ENCODE peak calls at places on chromosomes 6 and 20, in four cellular contexts. One of them, this sample, is unnamed.

GRCh38 chr6:73631849-73632248 is 21.9 kb downstream of the SLC17A5 start:
- DNase-seq in GM12878: no peak
- DNase-seq in K562: no peak
- DNase-seq in HepG2: no peak
- DNase-seq in this sample: no peak

GRCh38 chr6:150038202-150038830 is 13.0 kb upstream of the RAET1L start:
- DNase-seq in GM12878: no peak
- DNase-seq in K562: no peak
- DNase-seq in HepG2: no peak
- DNase-seq in this sample: no peak

GRCh38 chr20:47286681-47287080 is 69.8 kb downstream of the ZMYND8 start:
- DNase-seq in GM12878: no peak
- DNase-seq in K562: no peak
- DNase-seq in HepG2: no peak
- DNase-seq in this sample: no peak

GRCh38 chr6:90284236-90284744 is 12.4 kb downstream of the BACH2 start:
- DNase-seq in GM12878: no peak
- DNase-seq in K562: peak
- DNase-seq in HepG2: no peak
- DNase-seq in this sample: peak

GRCh38 chr6:11346516-11346915 is 114.0 kb upstream of the NEDD9 start:
- DNase-seq in GM12878: peak
- DNase-seq in K562: no peak
- DNase-seq in HepG2: no peak
- DNase-seq in this sample: no peak

GRCh38 chr6:169575365-169575764 is 126.5 kb downstream of the WDR27 start:
- DNase-seq in GM12878: no peak
- DNase-seq in K562: no peak
- DNase-seq in HepG2: no peak
- DNase-seq in this sample: no peak

GRCh38 chr20:44780226-44780625 is 30.1 kb downstream of the RIMS4 start:
- DNase-seq in GM12878: no peak
- DNase-seq in K562: peak
- DNase-seq in HepG2: peak
- DNase-seq in this sample: peak

GRCh38 chr6:170262481-170263088 is 28.3 kb downstream of the DLL1 start:
- DNase-seq in GM12878: no peak
- DNase-seq in K562: no peak
- DNase-seq in HepG2: no peak
- DNase-seq in this sample: no peak

GRCh38 chr6:109424946-109425345 is 15.5 kb downstream of the PPIL6 start:
- DNase-seq in GM12878: no peak
- DNase-seq in K562: no peak
- DNase-seq in HepG2: no peak
- DNase-seq in this sample: no peak

DNA sequence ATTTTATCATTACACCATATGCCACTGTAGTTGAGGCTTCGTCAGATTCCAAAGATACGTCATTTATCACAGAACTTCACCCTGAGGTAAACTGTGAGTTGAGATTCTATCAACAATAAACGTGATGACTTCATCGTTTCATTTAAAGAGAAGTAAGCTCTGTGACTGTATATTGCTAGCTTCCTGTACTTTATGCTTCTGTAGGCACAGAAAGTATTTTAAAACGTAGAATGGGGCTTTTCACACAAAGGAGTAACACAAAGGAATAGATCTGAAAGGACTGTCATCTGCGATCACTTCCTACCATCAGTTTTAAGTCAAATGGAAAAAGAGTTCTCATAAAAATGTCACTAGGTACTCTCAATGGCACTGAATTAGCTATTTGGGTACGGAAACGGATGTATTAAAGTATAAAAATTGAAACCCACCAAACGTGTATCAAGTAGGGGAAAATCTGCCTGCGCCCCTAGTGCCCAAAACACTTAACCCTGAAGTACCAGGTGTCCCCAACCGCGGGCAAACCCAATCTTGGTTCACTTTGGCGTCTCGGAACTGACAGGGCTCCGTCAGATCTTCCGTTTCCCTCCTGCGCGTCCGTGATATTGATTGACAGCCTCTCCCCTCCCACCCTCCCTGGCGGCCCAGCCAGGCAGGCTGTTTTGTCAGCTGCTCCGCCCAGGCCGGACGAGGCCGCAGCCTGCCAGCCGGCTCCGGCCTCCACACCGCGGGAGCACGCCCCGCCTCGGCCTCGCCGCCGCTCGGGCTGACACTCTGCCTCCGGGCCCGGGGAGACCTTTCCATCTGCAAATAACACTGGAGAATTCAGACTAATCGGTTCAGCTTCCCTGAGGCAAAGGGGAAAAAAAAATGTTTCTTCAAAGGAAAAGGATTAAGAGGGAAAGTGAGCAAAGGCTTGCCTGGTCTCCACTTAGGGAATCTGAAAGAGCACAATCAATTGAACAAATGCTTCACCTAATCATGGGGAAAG is 234.7 kb upstream of the MCHR2 start:
- DNase-seq in GM12878: peak
- DNase-seq in K562: peak
- DNase-seq in HepG2: peak
- DNase-seq in this sample: peak
- TF ChIP-seq TARDBP in GM12878: no peak
- TF ChIP-seq TARDBP in K562: no peak
- TF ChIP-seq TARDBP in HepG2: no peak
- TF ChIP-seq TARDBP in this sample: no peak

GRCh38 chr20:3629893-3630292 is 33.3 kb downstream of the GFRA4 start:
- DNase-seq in GM12878: no peak
- DNase-seq in K562: no peak
- DNase-seq in HepG2: no peak
- DNase-seq in this sample: no peak

GRCh38 chr20:3628502-3629314 is 34.5 kb downstream of the GFRA4 start:
- DNase-seq in GM12878: no peak
- DNase-seq in K562: no peak
- DNase-seq in HepG2: peak
- DNase-seq in this sample: no peak

GRCh38 chr20:3631534-3631933 is 31.7 kb downstream of the GFRA4 start:
- DNase-seq in GM12878: no peak
- DNase-seq in K562: no peak
- DNase-seq in HepG2: no peak
- DNase-seq in this sample: no peak

GRCh38 chr20:3632311-3633004 is 30.7 kb downstream of the GFRA4 start:
- DNase-seq in GM12878: no peak
- DNase-seq in K562: no peak
- DNase-seq in HepG2: peak
- DNase-seq in this sample: no peak

DNA sequence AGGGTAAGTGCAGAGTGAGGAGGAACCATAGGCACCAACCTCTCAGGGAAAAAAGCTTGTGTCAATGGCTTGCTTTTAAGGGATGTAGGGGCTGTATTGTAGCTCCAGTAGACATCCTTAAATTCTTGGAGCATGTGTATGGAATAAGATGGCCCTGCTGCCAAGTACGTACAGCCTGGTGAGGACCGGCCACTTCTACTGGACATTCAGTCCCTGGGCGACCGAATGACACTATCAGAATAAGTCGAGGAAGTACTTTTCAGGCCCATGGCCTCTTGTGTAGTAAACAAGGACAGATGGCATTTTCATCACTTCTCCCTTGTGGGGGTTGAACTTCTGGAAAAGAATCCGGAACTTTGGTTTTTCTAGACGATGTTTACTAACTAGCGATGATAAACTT is 32.8 kb downstream of the GFRA4 start:
- DNase-seq in GM12878: no peak
- DNase-seq in K562: no peak
- DNase-seq in HepG2: no peak
- DNase-seq in this sample: no peak
- TF ChIP-seq FOXK2 in GM12878: no peak
- TF ChIP-seq FOXK2 in K562: no peak
- TF ChIP-seq FOXK2 in HepG2: no peak
- TF ChIP-seq FOXK2 in this sample: no peak

GRCh38 chr6:36150283-36150682 is 20.0 kb downstream of the MAPK13 start:
- DNase-seq in GM12878: no peak
- DNase-seq in K562: no peak
- DNase-seq in HepG2: no peak
- DNase-seq in this sample: no peak

GRCh38 chr6:36160147-36160760 is 29.9 kb downstream of the MAPK13 start:
- DNase-seq in GM12878: no peak
- DNase-seq in K562: no peak
- DNase-seq in HepG2: no peak
- DNase-seq in this sample: no peak

GRCh38 chr6:36149436-36149835 is 19.1 kb downstream of the MAPK13 start:
- DNase-seq in GM12878: no peak
- DNase-seq in K562: no peak
- DNase-seq in HepG2: no peak
- DNase-seq in this sample: no peak

GRCh38 chr6:36155662-36156061 is 25.3 kb downstream of the MAPK13 start:
- DNase-seq in GM12878: no peak
- DNase-seq in K562: no peak
- DNase-seq in HepG2: no peak
- DNase-seq in this sample: no peak

GRCh38 chr6:36154286-36154685 is 24.0 kb downstream of the MAPK13 start:
- DNase-seq in GM12878: no peak
- DNase-seq in K562: no peak
- DNase-seq in HepG2: no peak
- DNase-seq in this sample: no peak
- TF ChIP-seq TARDBP in GM12878: no peak
- TF ChIP-seq TARDBP in K562: no peak
- TF ChIP-seq TARDBP in HepG2: no peak
- TF ChIP-seq TARDBP in this sample: no peak

DNA sequence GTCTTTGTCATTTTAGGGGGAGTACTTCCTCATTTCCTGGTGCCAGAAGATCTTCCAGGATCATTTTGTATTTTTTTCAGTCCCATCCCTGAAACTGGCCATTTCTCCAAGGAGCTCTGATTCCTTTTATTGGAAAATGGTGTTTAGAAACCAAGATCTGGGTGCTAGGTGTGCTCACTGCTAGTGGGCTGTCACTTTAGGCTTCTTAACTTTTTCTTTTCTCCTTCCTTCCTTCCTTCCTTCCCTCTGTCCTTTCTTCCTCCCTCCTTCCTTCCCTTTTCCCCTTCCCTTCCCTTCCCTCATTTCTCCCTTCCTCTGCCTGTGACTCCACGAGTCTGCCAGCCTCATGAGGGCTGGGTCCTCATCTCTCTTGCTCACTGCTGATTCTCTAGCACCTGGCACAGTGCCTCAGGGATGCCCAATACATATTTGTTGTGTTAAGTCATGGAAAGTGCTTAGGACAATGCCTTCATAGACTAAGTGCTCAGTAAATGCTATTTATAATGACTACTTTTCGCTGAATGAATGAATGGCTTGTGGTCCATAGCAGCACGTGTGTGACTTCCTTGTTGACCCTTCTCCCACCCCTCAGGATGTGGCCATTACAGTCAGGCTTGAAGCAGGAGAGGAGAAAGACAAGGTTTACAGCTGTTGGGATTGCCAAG is 36.9 kb downstream of the APCDD1L start:
- DNase-seq in GM12878: no peak
- DNase-seq in K562: no peak
- DNase-seq in HepG2: no peak
- DNase-seq in this sample: no peak
- TF ChIP-seq FOXK2 in GM12878: no peak
- TF ChIP-seq FOXK2 in K562: no peak
- TF ChIP-seq FOXK2 in HepG2: no peak
- TF ChIP-seq FOXK2 in this sample: no peak

DNA sequence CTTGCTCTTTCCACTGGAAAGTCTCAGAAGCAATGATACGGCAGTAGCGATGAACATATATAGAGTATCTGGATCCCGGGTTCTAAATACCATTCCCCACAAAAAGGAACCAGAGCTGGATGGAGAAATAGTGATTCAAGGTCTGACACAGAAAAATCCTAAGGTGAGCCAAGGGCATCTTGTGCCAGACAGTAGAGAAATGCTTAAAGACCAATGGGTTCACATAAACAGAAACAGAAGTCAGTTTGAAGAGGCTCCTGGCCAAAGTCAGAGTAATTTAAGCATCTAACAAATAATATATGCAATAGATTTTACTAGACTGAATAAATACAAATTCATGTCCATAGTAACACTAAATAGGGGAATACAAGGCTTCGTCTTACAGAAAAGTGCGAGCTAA is 54.7 kb downstream of the RGS17 start:
- DNase-seq in GM12878: no peak
- DNase-seq in K562: no peak
- DNase-seq in HepG2: no peak
- DNase-seq in this sample: no peak
- TF ChIP-seq TARDBP in GM12878: no peak
- TF ChIP-seq TARDBP in K562: no peak
- TF ChIP-seq TARDBP in HepG2: no peak
- TF ChIP-seq TARDBP in this sample: no peak

DNA sequence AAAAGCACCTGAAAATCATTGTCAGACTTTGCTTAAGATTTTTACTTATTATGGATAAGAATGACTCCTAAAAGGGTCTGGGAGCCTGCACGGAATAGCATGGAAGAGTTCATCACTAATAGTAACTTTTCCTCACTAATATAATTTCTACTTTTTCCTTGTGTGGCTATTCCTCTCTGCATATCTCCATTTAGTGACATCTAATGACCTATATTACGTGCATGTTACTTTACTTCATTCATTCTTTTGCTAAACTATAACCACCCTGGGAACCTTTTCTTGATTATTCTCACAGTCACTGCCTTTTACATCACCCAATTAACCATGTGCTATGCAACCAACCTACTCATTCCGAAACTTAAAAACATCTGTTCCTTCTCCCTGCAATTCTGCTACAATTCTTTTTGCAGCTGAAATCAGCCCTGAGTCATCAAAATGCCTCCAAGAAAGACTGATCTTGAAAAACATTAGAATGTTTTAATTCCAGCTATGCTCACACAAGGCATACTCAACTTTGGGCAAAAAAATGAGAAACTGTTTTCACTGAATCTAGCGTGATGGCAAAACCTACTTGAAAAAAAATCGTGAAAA is 313.3 kb downstream of the RNGTT start:
- DNase-seq in GM12878: peak
- DNase-seq in K562: no peak
- DNase-seq in HepG2: no peak
- DNase-seq in this sample: no peak
- TF ChIP-seq FOXK2 in GM12878: no peak
- TF ChIP-seq FOXK2 in K562: no peak
- TF ChIP-seq FOXK2 in HepG2: no peak
- TF ChIP-seq FOXK2 in this sample: no peak

This sample was measured in HEK293T.